ENCODE peak calls at places on chromosomes 7 and 10, in ten cellular contexts. R, M, V, S, U, I, D, Z, F and B are unnamed samples.

GRCh38 chr10:6121144-6121543 is 32.3 kb downstream of the RBM17 start:
- DNase-seq in F (no peak), V (no peak), I (no peak), U (no peak), M (no peak), Z (no peak), D (no peak), R (no peak), S (no peak), B (no peak)

GRCh38 chr10:82942572-82943091 is 1067.6 kb downstream of the NRG3 start:
- DNase-seq in V (no peak), M (peak; percentile 37), Z (no peak), R (no peak), D (peak; percentile 29), U (no peak), I (no peak), F (no peak), S (no peak), B (no peak)

GRCh38 chr7:26490631-26491624 is 199.3 kb downstream of the SNX10 start:
- DNase-seq in I (no peak), M (no peak), R (no peak), S (no peak), Z (no peak), U (no peak), F (no peak), V (peak; percentile 72), D (no peak), B (peak; percentile 88)

GRCh38 chr10:77571490-77571889 is 66.1 kb downstream of the KCNMA1 start:
- DNase-seq in Z (no peak), S (no peak), D (no peak), M (no peak), R (no peak), I (no peak), V (no peak), U (no peak), F (no peak), B (no peak)

GRCh38 chr10:111208951-111209350 is 132.1 kb downstream of the ADRA2A start:
- DNase-seq in V (no peak), R (no peak), M (no peak), Z (no peak), I (no peak), S (no peak), F (no peak), D (no peak), U (no peak), B (no peak)

GRCh38 chr10:103231047-103231551 is 14.6 kb upstream of the RPEL1 start:
- DNase-seq in I (peak; percentile 85), F (no peak), M (peak; percentile 79), V (peak; percentile 57), U (no peak), Z (no peak), D (peak; percentile 75), S (peak; percentile 89), R (peak; percentile 80), B (peak; percentile 86)

GRCh38 chr10:71852335-71852937 is 1.4 kb upstream of the PSAP start:
- DNase-seq in F (no peak), I (no peak), M (no peak), R (no peak), V (no peak), Z (no peak), D (no peak), S (no peak), U (no peak), B (no peak)

GRCh38 chr10:131739201-131739600 is 161.6 kb upstream of the PPP2R2D start:
- DNase-seq in I (no peak), D (no peak), Z (no peak), F (no peak), M (no peak), U (no peak), V (peak; percentile 1), S (no peak), R (no peak), B (no peak)

GRCh38 chr10:70509376-70509775 is 30.8 kb downstream of the PALD1 start:
- DNase-seq in D (no peak), S (no peak), V (no peak), U (no peak), F (no peak), Z (no peak), R (no peak), I (no peak), M (no peak), B (no peak)